ENCODE peak calls at places on chromosomes 3 and 15, in seven cellular contexts. One of them, this sample, is unnamed.

GRCh38 chr15:73915085-73915484 is 11.2 kb upstream of the LOXL1 start:
- DNase-seq in AG04450: no peak
- DNase-seq in activated CD4-positive, alpha-beta memory T cell treated with anti-CD3 and anti-CD28 coated beads, Interleukin-2, amount 10 ng/mL, durations not matched to agents 7 days and 5 days: no peak
- DNase-seq in GM23248: no peak
- DNase-seq in T-helper 1 cell: no peak
- DNase-seq in EH: no peak
- DNase-seq in sigmoid colon: no peak
- DNase-seq in this sample: no peak

GRCh38 chr3:63910873-63911272 is 1.3 kb downstream of the SCAANT1 start:
- DNase-seq in AG04450: no peak
- DNase-seq in activated CD4-positive, alpha-beta memory T cell treated with anti-CD3 and anti-CD28 coated beads, Interleukin-2, amount 10 ng/mL, durations not matched to agents 7 days and 5 days: no peak
- DNase-seq in GM23248: peak; percentile 56
- DNase-seq in T-helper 1 cell: no peak
- DNase-seq in EH: peak; percentile 38
- DNase-seq in sigmoid colon: no peak
- DNase-seq in this sample: no peak

GRCh38 chr15:80957556-80957955 is 32.1 kb downstream of the MESD start:
- DNase-seq in AG04450: no peak
- DNase-seq in activated CD4-positive, alpha-beta memory T cell treated with anti-CD3 and anti-CD28 coated beads, Interleukin-2, amount 10 ng/mL, durations not matched to agents 7 days and 5 days: no peak
- DNase-seq in GM23248: peak; percentile 25
- DNase-seq in T-helper 1 cell: no peak
- DNase-seq in EH: no peak
- DNase-seq in sigmoid colon: no peak
- DNase-seq in this sample: peak; percentile 11

GRCh38 chr3:48135773-48136495 is 52.3 kb downstream of the CDC25A start:
- DNase-seq in AG04450: no peak
- DNase-seq in activated CD4-positive, alpha-beta memory T cell treated with anti-CD3 and anti-CD28 coated beads, Interleukin-2, amount 10 ng/mL, durations not matched to agents 7 days and 5 days: no peak
- DNase-seq in GM23248: no peak
- DNase-seq in T-helper 1 cell: no peak
- DNase-seq in EH: peak; percentile 69
- DNase-seq in sigmoid colon: no peak
- DNase-seq in this sample: no peak

GRCh38 chr15:68614621-68615035 is 35.8 kb downstream of the CORO2B start:
- DNase-seq in AG04450: no peak
- DNase-seq in activated CD4-positive, alpha-beta memory T cell treated with anti-CD3 and anti-CD28 coated beads, Interleukin-2, amount 10 ng/mL, durations not matched to agents 7 days and 5 days: no peak
- DNase-seq in GM23248: no peak
- DNase-seq in T-helper 1 cell: no peak
- DNase-seq in EH: no peak
- DNase-seq in sigmoid colon: peak; percentile 75
- DNase-seq in this sample: no peak

GRCh38 chr3:124540550-124541201 is 189.6 kb upstream of the UMPS start:
- DNase-seq in AG04450: no peak
- DNase-seq in activated CD4-positive, alpha-beta memory T cell treated with anti-CD3 and anti-CD28 coated beads, Interleukin-2, amount 10 ng/mL, durations not matched to agents 7 days and 5 days: no peak
- DNase-seq in GM23248: no peak
- DNase-seq in T-helper 1 cell: no peak
- DNase-seq in EH: no peak
- DNase-seq in sigmoid colon: no peak
- DNase-seq in this sample: no peak

GRCh38 chr15:54618120-54618519 is 578.6 kb downstream of the RSL24D1 start:
- DNase-seq in AG04450: no peak
- DNase-seq in activated CD4-positive, alpha-beta memory T cell treated with anti-CD3 and anti-CD28 coated beads, Interleukin-2, amount 10 ng/mL, durations not matched to agents 7 days and 5 days: no peak
- DNase-seq in GM23248: no peak
- DNase-seq in T-helper 1 cell: no peak
- DNase-seq in EH: no peak
- DNase-seq in sigmoid colon: no peak
- DNase-seq in this sample: no peak

GRCh38 chr3:106540743-106541142 is 671.9 kb upstream of the CBLB start:
- DNase-seq in AG04450: no peak
- DNase-seq in activated CD4-positive, alpha-beta memory T cell treated with anti-CD3 and anti-CD28 coated beads, Interleukin-2, amount 10 ng/mL, durations not matched to agents 7 days and 5 days: no peak
- DNase-seq in GM23248: no peak
- DNase-seq in T-helper 1 cell: no peak
- DNase-seq in EH: no peak
- DNase-seq in sigmoid colon: no peak
- DNase-seq in this sample: no peak

GRCh38 chr3:120752230-120752629 is 9.7 kb downstream of the GTF2E1 start:
- DNase-seq in AG04450: no peak
- DNase-seq in activated CD4-positive, alpha-beta memory T cell treated with anti-CD3 and anti-CD28 coated beads, Interleukin-2, amount 10 ng/mL, durations not matched to agents 7 days and 5 days: no peak
- DNase-seq in GM23248: no peak
- DNase-seq in T-helper 1 cell: no peak
- DNase-seq in EH: no peak
- DNase-seq in sigmoid colon: no peak
- DNase-seq in this sample: no peak

GRCh38 chr3:195761503-195762248 is 40.9 kb downstream of the MUC20 start:
- DNase-seq in AG04450: no peak
- DNase-seq in activated CD4-positive, alpha-beta memory T cell treated with anti-CD3 and anti-CD28 coated beads, Interleukin-2, amount 10 ng/mL, durations not matched to agents 7 days and 5 days: no peak
- DNase-seq in GM23248: no peak
- DNase-seq in T-helper 1 cell: no peak
- DNase-seq in EH: no peak
- DNase-seq in sigmoid colon: no peak
- DNase-seq in this sample: no peak

GRCh38 chr15:37891754-37892368 is 42.6 kb upstream of the TMCO5A start:
- DNase-seq in AG04450: peak; percentile 37
- DNase-seq in activated CD4-positive, alpha-beta memory T cell treated with anti-CD3 and anti-CD28 coated beads, Interleukin-2, amount 10 ng/mL, durations not matched to agents 7 days and 5 days: no peak
- DNase-seq in GM23248: peak; percentile 81
- DNase-seq in T-helper 1 cell: no peak
- DNase-seq in EH: peak; percentile 67
- DNase-seq in sigmoid colon: no peak
- DNase-seq in this sample: no peak

GRCh38 chr3:127590282-127590592 is 296 bp downstream of the TPRA1 start:
- DNase-seq in AG04450: no peak
- DNase-seq in activated CD4-positive, alpha-beta memory T cell treated with anti-CD3 and anti-CD28 coated beads, Interleukin-2, amount 10 ng/mL, durations not matched to agents 7 days and 5 days: peak; percentile 40
- DNase-seq in GM23248: no peak
- DNase-seq in T-helper 1 cell: no peak
- DNase-seq in EH: peak; percentile 49
- DNase-seq in sigmoid colon: peak; percentile 74
- DNase-seq in this sample: no peak

GRCh38 chr15:29289179-29289578 is 19.6 kb upstream of the NSMCE3 start:
- DNase-seq in AG04450: no peak
- DNase-seq in activated CD4-positive, alpha-beta memory T cell treated with anti-CD3 and anti-CD28 coated beads, Interleukin-2, amount 10 ng/mL, durations not matched to agents 7 days and 5 days: no peak
- DNase-seq in GM23248: no peak
- DNase-seq in T-helper 1 cell: no peak
- DNase-seq in EH: no peak
- DNase-seq in sigmoid colon: no peak
- DNase-seq in this sample: no peak

GRCh38 chr3:10408680-10409079 is 87.8 kb upstream of the SEC13 start:
- DNase-seq in AG04450: no peak
- DNase-seq in activated CD4-positive, alpha-beta memory T cell treated with anti-CD3 and anti-CD28 coated beads, Interleukin-2, amount 10 ng/mL, durations not matched to agents 7 days and 5 days: no peak
- DNase-seq in GM23248: peak; percentile 18
- DNase-seq in T-helper 1 cell: no peak
- DNase-seq in EH: peak; percentile 46
- DNase-seq in sigmoid colon: no peak
- DNase-seq in this sample: no peak

GRCh38 chr3:9074079-9074478 is 110.8 kb upstream of the RAD18 start:
- DNase-seq in AG04450: no peak
- DNase-seq in activated CD4-positive, alpha-beta memory T cell treated with anti-CD3 and anti-CD28 coated beads, Interleukin-2, amount 10 ng/mL, durations not matched to agents 7 days and 5 days: no peak
- DNase-seq in GM23248: peak; percentile 60
- DNase-seq in T-helper 1 cell: no peak
- DNase-seq in EH: peak; percentile 73
- DNase-seq in sigmoid colon: peak; percentile 17
- DNase-seq in this sample: no peak

GRCh38 chr15:88605507-88606436 is 15.4 kb upstream of the AEN start:
- DNase-seq in AG04450: no peak
- DNase-seq in activated CD4-positive, alpha-beta memory T cell treated with anti-CD3 and anti-CD28 coated beads, Interleukin-2, amount 10 ng/mL, durations not matched to agents 7 days and 5 days: peak; percentile 51
- DNase-seq in GM23248: peak; percentile 60
- DNase-seq in T-helper 1 cell: no peak
- DNase-seq in EH: peak; percentile 49
- DNase-seq in sigmoid colon: no peak
- DNase-seq in this sample: no peak

GRCh38 chr3:58668247-58668646 is 1.7 kb upstream of the FAM3D start:
- DNase-seq in AG04450: no peak
- DNase-seq in activated CD4-positive, alpha-beta memory T cell treated with anti-CD3 and anti-CD28 coated beads, Interleukin-2, amount 10 ng/mL, durations not matched to agents 7 days and 5 days: no peak
- DNase-seq in GM23248: no peak
- DNase-seq in T-helper 1 cell: no peak
- DNase-seq in EH: no peak
- DNase-seq in sigmoid colon: no peak
- DNase-seq in this sample: no peak

GRCh38 chr3:51380601-51381332 is 4.3 kb upstream of the MANF start:
- DNase-seq in AG04450: no peak
- DNase-seq in activated CD4-positive, alpha-beta memory T cell treated with anti-CD3 and anti-CD28 coated beads, Interleukin-2, amount 10 ng/mL, durations not matched to agents 7 days and 5 days: no peak
- DNase-seq in GM23248: no peak
- DNase-seq in T-helper 1 cell: no peak
- DNase-seq in EH: no peak
- DNase-seq in sigmoid colon: no peak
- DNase-seq in this sample: peak; percentile 45

GRCh38 chr15:62739082-62739481 is 303.5 kb upstream of the TPM1 start:
- DNase-seq in AG04450: no peak
- DNase-seq in activated CD4-positive, alpha-beta memory T cell treated with anti-CD3 and anti-CD28 coated beads, Interleukin-2, amount 10 ng/mL, durations not matched to agents 7 days and 5 days: no peak
- DNase-seq in GM23248: peak; percentile 93
- DNase-seq in T-helper 1 cell: no peak
- DNase-seq in EH: peak; percentile 85
- DNase-seq in sigmoid colon: no peak
- DNase-seq in this sample: no peak

GRCh38 chr3:168990111-168990510 is 673.4 kb downstream of the MECOM start:
- DNase-seq in AG04450: peak; percentile 15
- DNase-seq in activated CD4-positive, alpha-beta memory T cell treated with anti-CD3 and anti-CD28 coated beads, Interleukin-2, amount 10 ng/mL, durations not matched to agents 7 days and 5 days: no peak
- DNase-seq in GM23248: no peak
- DNase-seq in T-helper 1 cell: no peak
- DNase-seq in EH: no peak
- DNase-seq in sigmoid colon: no peak
- DNase-seq in this sample: no peak

GRCh38 chr3:58074997-58075396 is 66.8 kb downstream of the FLNB start:
- DNase-seq in AG04450: no peak
- DNase-seq in activated CD4-positive, alpha-beta memory T cell treated with anti-CD3 and anti-CD28 coated beads, Interleukin-2, amount 10 ng/mL, durations not matched to agents 7 days and 5 days: no peak
- DNase-seq in GM23248: no peak
- DNase-seq in T-helper 1 cell: no peak
- DNase-seq in EH: no peak
- DNase-seq in sigmoid colon: no peak
- DNase-seq in this sample: no peak

GRCh38 chr15:22827125-22827524 is 11.3 kb upstream of the NIPA2 start:
- DNase-seq in AG04450: no peak
- DNase-seq in activated CD4-positive, alpha-beta memory T cell treated with anti-CD3 and anti-CD28 coated beads, Interleukin-2, amount 10 ng/mL, durations not matched to agents 7 days and 5 days: no peak
- DNase-seq in GM23248: no peak
- DNase-seq in T-helper 1 cell: no peak
- DNase-seq in EH: no peak
- DNase-seq in sigmoid colon: no peak
- DNase-seq in this sample: no peak

GRCh38 chr15:32898991-32899613 is 181.3 kb downstream of the GREM1 start:
- DNase-seq in AG04450: no peak
- DNase-seq in activated CD4-positive, alpha-beta memory T cell treated with anti-CD3 and anti-CD28 coated beads, Interleukin-2, amount 10 ng/mL, durations not matched to agents 7 days and 5 days: no peak
- DNase-seq in GM23248: no peak
- DNase-seq in T-helper 1 cell: no peak
- DNase-seq in EH: no peak
- DNase-seq in sigmoid colon: no peak
- DNase-seq in this sample: no peak

GRCh38 chr3:51718547-51719412 is 11.9 kb downstream of the GRM2 start:
- DNase-seq in AG04450: no peak
- DNase-seq in activated CD4-positive, alpha-beta memory T cell treated with anti-CD3 and anti-CD28 coated beads, Interleukin-2, amount 10 ng/mL, durations not matched to agents 7 days and 5 days: peak; percentile 83
- DNase-seq in GM23248: peak; percentile 76
- DNase-seq in T-helper 1 cell: no peak
- DNase-seq in EH: peak; percentile 58
- DNase-seq in sigmoid colon: peak; percentile 55
- DNase-seq in this sample: no peak

GRCh38 chr15:81950841-81951414 is 94.9 kb downstream of the MEX3B start:
- DNase-seq in AG04450: no peak
- DNase-seq in activated CD4-positive, alpha-beta memory T cell treated with anti-CD3 and anti-CD28 coated beads, Interleukin-2, amount 10 ng/mL, durations not matched to agents 7 days and 5 days: no peak
- DNase-seq in GM23248: peak; percentile 68
- DNase-seq in T-helper 1 cell: no peak
- DNase-seq in EH: peak; percentile 82
- DNase-seq in sigmoid colon: no peak
- DNase-seq in this sample: no peak